ENCODE peak calls at places on chromosomes 2 and 18, in five cellular contexts. One of them, this sample, is unnamed.

GRCh38 chr2:175111200-175111657 is 56.8 kb downstream of the ATF2 start:
- DNase-seq in GM13977: peak; percentile 43
- DNase-seq in colonic mucosa: no peak
- DNase-seq in AG09309: peak; percentile 16
- DNase-seq in brain microvascular endothelial cell: no peak
- DNase-seq in this sample: no peak

GRCh38 chr2:134602666-134603065 is 116.1 kb downstream of the TMEM163 start:
- DNase-seq in GM13977: no peak
- DNase-seq in colonic mucosa: no peak
- DNase-seq in AG09309: no peak
- DNase-seq in brain microvascular endothelial cell: no peak
- DNase-seq in this sample: no peak

GRCh38 chr2:233063269-233063975 is 3.3 kb downstream of the INPP5D start:
- DNase-seq in GM13977: peak; percentile 62
- DNase-seq in colonic mucosa: no peak
- DNase-seq in AG09309: no peak
- DNase-seq in brain microvascular endothelial cell: no peak
- DNase-seq in this sample: no peak

GRCh38 chr18:77487951-77488740 is 238.5 kb downstream of the GALR1 start:
- DNase-seq in GM13977: no peak
- DNase-seq in colonic mucosa: no peak
- DNase-seq in AG09309: no peak
- DNase-seq in brain microvascular endothelial cell: no peak
- DNase-seq in this sample: no peak

GRCh38 chr2:96962567-96963203 is 23.7 kb downstream of the FAM178B start:
- DNase-seq in GM13977: peak; percentile 49
- DNase-seq in colonic mucosa: no peak
- DNase-seq in AG09309: no peak
- DNase-seq in brain microvascular endothelial cell: no peak
- DNase-seq in this sample: no peak

GRCh38 chr2:43225788-43226557 is 433 bp downstream of the ZFP36L2 start:
- DNase-seq in GM13977: peak; percentile 92
- DNase-seq in colonic mucosa: peak; percentile 76
- DNase-seq in AG09309: no peak
- DNase-seq in brain microvascular endothelial cell: peak; percentile 41
- DNase-seq in this sample: no peak

GRCh38 chr18:22813648-22814328 is 119.3 kb upstream of the RBBP8 start:
- DNase-seq in GM13977: peak; percentile 33
- DNase-seq in colonic mucosa: no peak
- DNase-seq in AG09309: no peak
- DNase-seq in brain microvascular endothelial cell: peak; percentile 31
- DNase-seq in this sample: no peak

GRCh38 chr2:105299290-105299689 is 30.2 kb downstream of the TGFBRAP1 start:
- DNase-seq in GM13977: no peak
- DNase-seq in colonic mucosa: no peak
- DNase-seq in AG09309: no peak
- DNase-seq in brain microvascular endothelial cell: no peak
- DNase-seq in this sample: no peak

GRCh38 chr2:9565436-9566153 is 10.0 kb upstream of the ADAM17 start:
- DNase-seq in GM13977: no peak
- DNase-seq in colonic mucosa: peak; percentile 71
- DNase-seq in AG09309: peak; percentile 86
- DNase-seq in brain microvascular endothelial cell: peak; percentile 90
- DNase-seq in this sample: no peak

GRCh38 chr2:18232731-18233438 is 327.6 kb downstream of the RDH14 start:
- DNase-seq in GM13977: no peak
- DNase-seq in colonic mucosa: no peak
- DNase-seq in AG09309: no peak
- DNase-seq in brain microvascular endothelial cell: peak; percentile 16
- DNase-seq in this sample: no peak

GRCh38 chr2:83859553-83859952 is 599.5 kb downstream of the SUCLG1 start:
- DNase-seq in GM13977: no peak
- DNase-seq in colonic mucosa: no peak
- DNase-seq in AG09309: no peak
- DNase-seq in brain microvascular endothelial cell: no peak
- DNase-seq in this sample: no peak

GRCh38 chr2:6773007-6773693 is 92.6 kb downstream of the CMPK2 start:
- DNase-seq in GM13977: peak; percentile 76
- DNase-seq in colonic mucosa: peak; percentile 49
- DNase-seq in AG09309: no peak
- DNase-seq in brain microvascular endothelial cell: peak; percentile 42
- DNase-seq in this sample: peak; percentile 41

GRCh38 chr18:47750889-47751423 is 179.5 kb downstream of the SMAD2 start:
- DNase-seq in GM13977: no peak
- DNase-seq in colonic mucosa: no peak
- DNase-seq in AG09309: no peak
- DNase-seq in brain microvascular endothelial cell: no peak
- DNase-seq in this sample: no peak

GRCh38 chr2:22056621-22057132 is 932.9 kb downstream of the TDRD15 start:
- DNase-seq in GM13977: no peak
- DNase-seq in colonic mucosa: no peak
- DNase-seq in AG09309: no peak
- DNase-seq in brain microvascular endothelial cell: no peak
- DNase-seq in this sample: no peak

GRCh38 chr2:168311265-168311925 is 64.0 kb upstream of the STK39 start:
- DNase-seq in GM13977: no peak
- DNase-seq in colonic mucosa: no peak
- DNase-seq in AG09309: no peak
- DNase-seq in brain microvascular endothelial cell: no peak
- DNase-seq in this sample: no peak

GRCh38 chr2:155080394-155080793 is 381.9 kb downstream of the KCNJ3 start:
- DNase-seq in GM13977: no peak
- DNase-seq in colonic mucosa: no peak
- DNase-seq in AG09309: no peak
- DNase-seq in brain microvascular endothelial cell: no peak
- DNase-seq in this sample: no peak

GRCh38 chr2:70768585-70769085 is 635 bp upstream of the ADD2 start:
- DNase-seq in GM13977: no peak
- DNase-seq in colonic mucosa: no peak
- DNase-seq in AG09309: no peak
- DNase-seq in brain microvascular endothelial cell: no peak
- DNase-seq in this sample: no peak

GRCh38 chr2:121257476-121257831 is 27.5 kb downstream of the TFCP2L1 start:
- DNase-seq in GM13977: no peak
- DNase-seq in colonic mucosa: no peak
- DNase-seq in AG09309: no peak
- DNase-seq in brain microvascular endothelial cell: no peak
- DNase-seq in this sample: no peak

GRCh38 chr2:197777823-197778407 is 7.2 kb downstream of the BOLL start:
- DNase-seq in GM13977: peak; percentile 31
- DNase-seq in colonic mucosa: no peak
- DNase-seq in AG09309: peak; percentile 16
- DNase-seq in brain microvascular endothelial cell: no peak
- DNase-seq in this sample: no peak

DNA sequence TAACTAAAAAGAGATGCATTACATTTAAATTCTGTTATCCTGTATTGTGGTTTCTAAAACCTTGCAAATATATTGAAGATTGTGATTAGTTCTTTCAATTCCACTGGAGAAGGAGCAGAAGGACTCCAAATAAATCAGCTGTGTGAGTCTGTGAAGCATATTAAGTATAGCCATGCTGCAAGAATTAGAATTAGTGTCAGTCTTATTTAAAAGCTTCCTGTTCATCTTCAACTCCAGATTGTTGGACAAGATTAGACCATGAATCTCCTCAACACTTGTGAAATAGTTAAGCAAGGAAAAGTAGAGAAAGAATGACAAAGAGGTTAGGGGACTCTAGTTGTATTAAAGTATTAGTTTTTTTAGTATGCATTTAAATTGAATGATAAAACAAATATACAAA is 92.5 kb upstream of the LRP1B start:
- DNase-seq in GM13977: no peak
- DNase-seq in colonic mucosa: no peak
- DNase-seq in AG09309: no peak
- DNase-seq in brain microvascular endothelial cell: no peak
- DNase-seq in this sample: no peak
- TF ChIP-seq CTCF in GM13977: no peak
- TF ChIP-seq CTCF in colonic mucosa: no peak
- TF ChIP-seq CTCF in AG09309: no peak
- TF ChIP-seq CTCF in brain microvascular endothelial cell: no peak
- TF ChIP-seq CTCF in this sample: no peak

GRCh38 chr2:218095853-218096252 is 26.8 kb downstream of the RUFY4 start:
- DNase-seq in GM13977: no peak
- DNase-seq in colonic mucosa: no peak
- DNase-seq in AG09309: no peak
- DNase-seq in brain microvascular endothelial cell: no peak
- DNase-seq in this sample: no peak

GRCh38 chr2:218091743-218092142 is 22.7 kb downstream of the RUFY4 start:
- DNase-seq in GM13977: no peak
- DNase-seq in colonic mucosa: no peak
- DNase-seq in AG09309: no peak
- DNase-seq in brain microvascular endothelial cell: no peak
- DNase-seq in this sample: no peak

GRCh38 chr2:218097975-218098374 is 27.9 kb upstream of the CXCR2 start:
- DNase-seq in GM13977: no peak
- DNase-seq in colonic mucosa: no peak
- DNase-seq in AG09309: no peak
- DNase-seq in brain microvascular endothelial cell: no peak
- DNase-seq in this sample: no peak

DNA sequence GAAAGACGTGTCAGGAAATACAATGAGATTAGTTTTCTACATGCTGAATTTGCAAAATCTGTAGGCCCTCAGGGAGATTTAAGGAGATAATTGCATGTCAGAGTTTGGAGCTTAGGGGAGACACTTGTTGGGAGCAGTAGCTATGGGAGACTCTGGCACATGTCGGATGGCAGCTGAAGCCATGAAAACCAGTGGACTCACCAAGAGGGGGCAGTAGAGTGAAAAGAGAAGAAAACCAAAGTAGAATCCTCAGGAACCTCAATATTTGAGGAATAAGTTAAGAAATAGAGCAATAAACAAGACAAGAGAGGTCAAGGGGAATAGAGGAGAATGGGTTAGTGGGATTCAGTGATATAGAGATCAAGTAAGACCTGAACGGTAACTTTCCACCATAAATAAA is 24.8 kb downstream of the RUFY4 start:
- DNase-seq in GM13977: no peak
- DNase-seq in colonic mucosa: no peak
- DNase-seq in AG09309: no peak
- DNase-seq in brain microvascular endothelial cell: no peak
- DNase-seq in this sample: no peak
- TF ChIP-seq CTCF in GM13977: peak; percentile 13
- TF ChIP-seq CTCF in colonic mucosa: no peak
- TF ChIP-seq CTCF in AG09309: no peak
- TF ChIP-seq CTCF in brain microvascular endothelial cell: no peak
- TF ChIP-seq CTCF in this sample: no peak

GRCh38 chr2:179898873-179899272 is 37.5 kb upstream of the ZNF385B start:
- DNase-seq in GM13977: no peak
- DNase-seq in colonic mucosa: peak; percentile 40
- DNase-seq in AG09309: no peak
- DNase-seq in brain microvascular endothelial cell: peak; percentile 39
- DNase-seq in this sample: no peak
- TF ChIP-seq CTCF in GM13977: peak; percentile 22
- TF ChIP-seq CTCF in colonic mucosa: peak; percentile 23
- TF ChIP-seq CTCF in AG09309: peak; percentile 39
- TF ChIP-seq CTCF in brain microvascular endothelial cell: peak; percentile 74
- TF ChIP-seq CTCF in this sample: peak; percentile 68

GRCh38 chr2:112005391-112006075 is 49.5 kb upstream of the TMEM87B start:
- DNase-seq in GM13977: no peak
- DNase-seq in colonic mucosa: no peak
- DNase-seq in AG09309: no peak
- DNase-seq in brain microvascular endothelial cell: no peak
- DNase-seq in this sample: no peak
- TF ChIP-seq CTCF in GM13977: no peak
- TF ChIP-seq CTCF in colonic mucosa: no peak
- TF ChIP-seq CTCF in AG09309: no peak
- TF ChIP-seq CTCF in brain microvascular endothelial cell: no peak
- TF ChIP-seq CTCF in this sample: no peak

GRCh38 chr2:191243154-191243553 is 2.0 kb upstream of the MYO1B start:
- DNase-seq in GM13977: no peak
- DNase-seq in colonic mucosa: no peak
- DNase-seq in AG09309: no peak
- DNase-seq in brain microvascular endothelial cell: no peak
- DNase-seq in this sample: no peak

GRCh38 chr2:191244350-191244749 is 854 bp upstream of the MYO1B start:
- DNase-seq in GM13977: no peak
- DNase-seq in colonic mucosa: no peak
- DNase-seq in AG09309: no peak
- DNase-seq in brain microvascular endothelial cell: no peak
- DNase-seq in this sample: no peak

GRCh38 chr2:191246820-191247380 is 1.7 kb downstream of the MYO1B start:
- DNase-seq in GM13977: no peak
- DNase-seq in colonic mucosa: peak; percentile 26
- DNase-seq in AG09309: no peak
- DNase-seq in brain microvascular endothelial cell: no peak
- DNase-seq in this sample: no peak

GRCh38 chr2:191245869-191246531 is 796 bp downstream of the MYO1B start:
- DNase-seq in GM13977: peak; percentile 18
- DNase-seq in colonic mucosa: peak; percentile 84
- DNase-seq in AG09309: no peak
- DNase-seq in brain microvascular endothelial cell: peak; percentile 70
- DNase-seq in this sample: no peak

GRCh38 chr2:191245046-191245868 is at the start of gene MYO1B:
- DNase-seq in GM13977: peak; percentile 60
- DNase-seq in colonic mucosa: peak; percentile 82
- DNase-seq in AG09309: no peak
- DNase-seq in brain microvascular endothelial cell: peak; percentile 45
- DNase-seq in this sample: peak; percentile 10
- TF ChIP-seq CTCF in GM13977: peak; percentile 18
- TF ChIP-seq CTCF in colonic mucosa: peak; percentile 49
- TF ChIP-seq CTCF in AG09309: peak; percentile 43
- TF ChIP-seq CTCF in brain microvascular endothelial cell: peak; percentile 39
- TF ChIP-seq CTCF in this sample: peak; percentile 70

DNA sequence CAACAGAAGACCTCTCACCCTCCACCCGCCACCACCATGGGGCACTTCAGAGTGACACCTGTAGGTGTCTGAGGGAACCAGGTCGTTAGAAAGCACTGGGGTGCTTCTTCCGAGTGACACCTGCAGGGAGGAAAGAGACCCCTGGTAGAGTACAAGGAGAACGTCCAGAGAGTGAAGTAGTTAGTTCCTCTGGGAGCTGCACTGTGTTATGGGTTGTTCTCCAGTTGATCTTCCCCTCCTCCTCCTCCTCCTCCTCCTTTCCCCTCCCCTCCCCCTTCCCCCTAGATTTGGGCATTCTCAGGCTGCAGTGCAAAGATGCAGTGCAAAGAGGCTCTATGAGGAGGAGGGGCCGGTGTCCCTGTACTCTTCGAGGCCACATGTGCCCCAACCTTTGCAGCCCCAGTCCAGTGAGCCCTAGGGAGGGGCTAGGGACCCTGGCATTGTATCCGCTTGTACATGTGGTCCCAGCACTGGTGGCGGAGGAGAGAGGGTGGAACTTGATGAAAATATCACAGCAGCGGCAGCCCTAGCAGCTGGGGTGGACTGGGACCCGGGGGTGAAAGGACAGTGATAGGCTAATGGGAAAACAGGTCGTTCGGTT is 850 bp downstream of the DNAJB2 start:
- DNase-seq in GM13977: no peak
- DNase-seq in colonic mucosa: no peak
- DNase-seq in AG09309: no peak
- DNase-seq in brain microvascular endothelial cell: no peak
- DNase-seq in this sample: no peak
- TF ChIP-seq CTCF in GM13977: peak; percentile 13
- TF ChIP-seq CTCF in colonic mucosa: no peak
- TF ChIP-seq CTCF in AG09309: no peak
- TF ChIP-seq CTCF in brain microvascular endothelial cell: no peak
- TF ChIP-seq CTCF in this sample: no peak